ENCODE peak calls at places on chromosomes 2 and 18, in nine cellular contexts. G, Q, B, I, S, Y, F, R and O are unnamed samples.

GRCh38 chr2:24189551-24189950 is 14.7 kb downstream of the FAM228A start:
- DNase-seq in G (no peak), Q (no peak), B (no peak), I (no peak), S (no peak), Y (no peak), F (peak; percentile 27), R (no peak), O (no peak)

GRCh38 chr2:133777607-133778006 is 209.3 kb upstream of the NCKAP5 start:
- DNase-seq in G (no peak), Q (no peak), B (no peak), I (peak; percentile 42), S (peak; percentile 83), Y (no peak), F (no peak), R (no peak), O (no peak)

GRCh38 chr2:3628241-3628679 is 29.7 kb upstream of the ALLC start:
- DNase-seq in G (no peak), Q (no peak), B (no peak), I (no peak), S (no peak), Y (no peak), F (no peak), R (no peak), O (no peak)

GRCh38 chr18:42196651-42197050 is 241.6 kb downstream of the PIK3C3 start:
- DNase-seq in G (no peak), Q (no peak), B (no peak), I (no peak), S (peak; percentile 58), Y (no peak), F (no peak), R (no peak), O (no peak)

GRCh38 chr2:96324716-96325037 is 440 bp upstream of the ITPRIPL1 start:
- DNase-seq in G (no peak), Q (no peak), B (no peak), I (no peak), S (no peak), Y (no peak), F (no peak), R (no peak), O (no peak)

GRCh38 chr2:237862528-237862895 is 3.1 kb downstream of the RAMP1 start:
- DNase-seq in G (no peak), Q (no peak), B (no peak), I (no peak), S (no peak), Y (no peak), F (no peak), R (no peak), O (no peak)

GRCh38 chr2:173647681-173648350 is 293.1 kb downstream of the CDCA7 start:
- DNase-seq in G (no peak), Q (no peak), B (no peak), I (no peak), S (peak; percentile 70), Y (no peak), F (peak; percentile 30), R (no peak), O (no peak)

GRCh38 chr18:3857544-3857943 is 407.6 kb downstream of the TGIF1 start:
- DNase-seq in G (no peak), Q (no peak), B (no peak), I (no peak), S (peak; percentile 74), Y (no peak), F (no peak), R (no peak), O (no peak)

GRCh38 chr2:240966906-240967680 is 31.3 kb upstream of the SNED1 start:
- DNase-seq in G (no peak), Q (no peak), B (no peak), I (no peak), S (no peak), Y (no peak), F (no peak), R (no peak), O (peak; percentile 2)

GRCh38 chr18:69956037-69956436 is 8.4 kb upstream of the CD226 start:
- DNase-seq in G (no peak), Q (no peak), B (no peak), I (no peak), S (peak; percentile 50), Y (no peak), F (no peak), R (no peak), O (peak; percentile 16)

GRCh38 chr2:36683002-36683401 is 13.5 kb upstream of the VIT start:
- DNase-seq in G (no peak), Q (no peak), B (no peak), I (no peak), S (no peak), Y (no peak), F (no peak), R (no peak), O (no peak)

GRCh38 chr2:109045505-109045904 is 56.5 kb upstream of the EDAR start:
- DNase-seq in G (no peak), Q (no peak), B (no peak), I (no peak), S (no peak), Y (no peak), F (no peak), R (no peak), O (no peak)

GRCh38 chr2:71071681-71072398 is 3.4 kb downstream of the NAGK start:
- DNase-seq in G (no peak), Q (peak; percentile 35), B (peak; percentile 95), I (no peak), S (peak; percentile 11), Y (no peak), F (no peak), R (no peak), O (no peak)